ENCODE peak calls at places on chromosomes 2 and 18, in nine cellular contexts. V is C1 segment of cervical spinal cord, I is GM23338, E is fibroblast of mammary gland, Q is NCI-H2081, K is SJSA1, J is ELR, H is RWPE1, G is astrocyte of the spinal cord. C is an unnamed sample.

GRCh38 chr2:62197017-62197586 is 1.2 kb downstream of the B3GNT2 start:
- DNase-seq in V (no peak), I (no peak), E (no peak), Q (no peak), K (peak; percentile 13), J (peak; percentile 23), H (peak; percentile 18), G (no peak), C (peak; percentile 62)

GRCh38 chr18:58605027-58606020 is 23.6 kb downstream of the ALPK2 start:
- DNase-seq in V (no peak), I (no peak), E (peak; percentile 81), Q (no peak), K (peak; percentile 48), J (peak; percentile 94), H (no peak), G (peak; percentile 87), C (no peak)

GRCh38 chr2:72131916-72132841 is 15.5 kb downstream of the CYP26B1 start:
- DNase-seq in V (no peak), I (no peak), E (no peak), Q (no peak), K (no peak), J (no peak), H (no peak), G (no peak), C (no peak)

GRCh38 chr2:98936133-98936916 is at the start of gene CRACDL:
- DNase-seq in V (no peak), I (peak; percentile 69), E (no peak), Q (peak; percentile 9), K (no peak), J (no peak), H (peak; percentile 31), G (no peak), C (peak; percentile 22)

GRCh38 chr18:32358529-32358928 is 112.2 kb downstream of the GAREM1 start:
- DNase-seq in V (no peak), I (no peak), E (no peak), Q (no peak), K (no peak), J (no peak), H (no peak), G (no peak), C (no peak)

GRCh38 chr2:152730591-152731333 is 12.3 kb downstream of the ARL6IP6 start:
- DNase-seq in V (no peak), I (no peak), E (peak; percentile 30), Q (no peak), K (no peak), J (no peak), H (no peak), G (no peak), C (peak; percentile 40)

GRCh38 chr2:159890945-159891588 is 93.1 kb upstream of the CD302 start:
- DNase-seq in V (no peak), I (no peak), E (no peak), Q (no peak), K (no peak), J (no peak), H (no peak), G (no peak), C (no peak)

GRCh38 chr2:128310761-128311160 is 7.9 kb downstream of the HS6ST1 start:
- DNase-seq in V (no peak), I (no peak), E (no peak), Q (no peak), K (no peak), J (no peak), H (no peak), G (no peak), C (no peak)

C was measured in KBM-7.